ENCODE peak calls at places on chromosomes 2 and 18, in seven cellular contexts. D, G, O, A, J, Q and S are unnamed samples. For H3K27me3 and H3K36me3, the result is how much of the 10 kb centered on the place peaks cover.

GRCh38 chr18:46756559-46757201 is at the start of gene ST8SIA5:
- DNase-seq in O (no peak), D (peak), Q (no peak), A (peak), G (no peak), J (no peak), S (no peak)

GRCh38 chr2:134706587-134707329 is 12.0 kb downstream of the TMEM163 start:
- DNase-seq in G (no peak), J (no peak), O (no peak), Q (peak), D (no peak), A (no peak), S (no peak)

GRCh38 chr2:167939513-167940360 is 307.7 kb downstream of the STK39 start:
- DNase-seq in D (no peak), O (no peak), Q (no peak), J (no peak), A (no peak), G (no peak), S (no peak)

GRCh38 chr2:173982182-173982714 is 17.1 kb upstream of the SP3 start:
- DNase-seq in D (no peak), Q (no peak), A (no peak), J (no peak), G (no peak), O (no peak), S (peak)

GRCh38 chr18:74416124-74416523 is 41.0 kb downstream of the DIPK1C start:
- DNase-seq in J (no peak), A (no peak), G (peak), O (no peak), D (no peak), Q (no peak), S (no peak)

GRCh38 chr18:51151185-51151567 is 46.3 kb downstream of the MEX3C start:
- DNase-seq in Q (no peak), G (no peak), J (no peak), D (no peak), O (no peak), A (no peak), S (no peak)

GRCh38 chr2:239584986-239585385 is 184.2 kb upstream of the HDAC4 start:
- DNase-seq in A (no peak), G (no peak), O (no peak), D (no peak), Q (no peak), J (peak), S (no peak)

GRCh38 chr2:134944975-134945374 is 26.4 kb downstream of the CCNT2 start:
- DNase-seq in D (no peak), Q (no peak), J (no peak), A (no peak), O (no peak), G (no peak), S (no peak)

GRCh38 chr2:218733615-218734021 is 23.0 kb downstream of the TTLL4 start:
- DNase-seq in G (no peak), A (no peak), D (peak), Q (no peak), J (peak), O (no peak), S (peak)

GRCh38 chr2:11850082-11850481 is 103.7 kb downstream of the LPIN1 start:
- DNase-seq in A (no peak), G (no peak), O (no peak), J (no peak), Q (no peak), D (no peak), S (no peak)

GRCh38 chr2:231386446-231386845 is 9.1 kb upstream of the B3GNT7 start:
- DNase-seq in D (no peak), A (no peak), J (no peak), O (no peak), G (no peak), Q (no peak), S (peak)

GRCh38 chr18:7892556-7892955 is 325.4 kb downstream of the PTPRM start:
- DNase-seq in O (no peak), D (no peak), G (no peak), A (no peak), J (no peak), Q (no peak), S (no peak)

GRCh38 chr2:231433990-231434389 is 30.3 kb downstream of the NCL start:
- DNase-seq in J (no peak), Q (no peak), A (no peak), D (no peak), G (no peak), O (no peak), S (no peak)

GRCh38 chr2:88554189-88554588 is 73.1 kb downstream of the EIF2AK3 start:
- DNase-seq in G (no peak), J (no peak), Q (no peak), O (no peak), A (peak), D (no peak), S (peak)

GRCh38 chr2:238274152-238274865 is 14.1 kb downstream of the PER2 start:
- DNase-seq in A (no peak), G (no peak), D (no peak), O (no peak), Q (no peak), J (no peak), S (no peak)

GRCh38 chr2:71664161-71664560 is 210.8 kb downstream of the DYSF start:
- DNase-seq in A (no peak), G (no peak), J (no peak), O (no peak), D (no peak), Q (no peak), S (no peak)

GRCh38 chr2:46645681-46646162 is 166.4 kb downstream of the TMEM247 start:
- DNase-seq in Q (no peak), G (no peak), D (peak), O (no peak), J (no peak), A (peak), S (peak)

GRCh38 chr2:112187805-112188596 is 49.8 kb downstream of the FBLN7 start:
- DNase-seq in D (no peak), G (no peak), J (no peak), O (no peak), A (no peak), Q (peak), S (peak)

GRCh38 chr2:85447222-85447585 is 28.7 kb downstream of the SH2D6 start:
- DNase-seq in G (no peak), J (no peak), A (no peak), Q (no peak), O (no peak), D (no peak), S (no peak)

GRCh38 chr2:96431319-96431718 is 73.8 kb downstream of the NEURL3 start:
- DNase-seq in O (no peak), A (no peak), G (peak), D (peak), Q (no peak), J (no peak), S (peak)

GRCh38 chr2:219060821-219061791 is at the start of gene IHH:
- DNase-seq in G (no peak), Q (no peak), D (no peak), J (no peak), O (peak), A (peak), S (no peak)

GRCh38 chr2:160207271-160207670 is 7.2 kb upstream of the ITGB6 start:
- DNase-seq in D (no peak), O (no peak), Q (no peak), J (no peak), G (no peak), A (no peak), S (peak)

GRCh38 chr2:222931659-222932058 is 70.8 kb downstream of the ACSL3 start:
- DNase-seq in A (no peak), O (no peak), Q (no peak), J (no peak), G (no peak), D (no peak), S (no peak)

GRCh38 chr2:79529636-79530035 is 16.8 kb downstream of the CTNNA2 start:
- DNase-seq in G (no peak), A (no peak), J (no peak), O (no peak), D (no peak), Q (no peak), S (no peak)

GRCh38 chr2:107068069-107068468 is 182.1 kb upstream of the ST6GAL2 start:
- DNase-seq in A (no peak), D (no peak), Q (no peak), G (no peak), O (no peak), J (no peak), S (no peak)

GRCh38 chr2:86280191-86280667 is 57.2 kb downstream of the REEP1 start:
- DNase-seq in J (no peak), O (no peak), Q (no peak), G (no peak), D (no peak), A (no peak), S (no peak)

GRCh38 chr2:73823916-73824523 is 4.7 kb upstream of the STAMBP start:
- DNase-seq in G (no peak), D (no peak), J (no peak), Q (peak), O (peak), A (peak), S (peak)

GRCh38 chr2:165617720-165618119 is 148.2 kb downstream of the CSRNP3 start:
- DNase-seq in D (no peak), A (no peak), G (no peak), Q (no peak), O (no peak), J (no peak), S (no peak)

GRCh38 chr2:135676031-135676430 is 65.6 kb upstream of the UBXN4 start:
- DNase-seq in Q (peak), D (no peak), G (no peak), J (no peak), O (no peak), A (no peak), S (peak)

GRCh38 chr2:59789523-59789922 is 763.9 kb downstream of the BCL11A start:
- DNase-seq in J (no peak), Q (no peak), A (no peak), G (no peak), D (no peak), O (no peak), S (no peak)

GRCh38 chr18:59629894-59630293 is 67.3 kb downstream of the CCBE1 start:
- DNase-seq in G (peak), Q (no peak), O (no peak), J (peak), A (no peak), D (peak), S (no peak)

GRCh38 chr2:64914247-64914646 is 75.0 kb upstream of the SLC1A4 start:
- DNase-seq in J (no peak), D (no peak), O (no peak), Q (no peak), G (no peak), A (no peak), S (no peak)

GRCh38 chr18:35526476-35527120 is 28.8 kb upstream of the INO80C start:
- DNase-seq in A (peak), J (no peak), O (no peak), G (no peak), D (peak), Q (no peak), S (peak)

GRCh38 chr2:162821176-162821575 is 17.4 kb downstream of the KCNH7 start:
- DNase-seq in G (no peak), J (no peak), A (no peak), D (no peak), Q (no peak), O (no peak), S (peak)

GRCh38 chr18:8745355-8746014 is 40.1 kb downstream of the MTCL1 start:
- DNase-seq in A (no peak), G (no peak), Q (no peak), D (no peak), O (no peak), J (no peak), S (no peak)

GRCh38 chr2:127025357-127026062 is 81.4 kb downstream of the BIN1 start:
- DNase-seq in O (peak), Q (peak), J (peak), A (peak), D (peak), G (peak), S (peak)

GRCh38 chr2:199461455-199462166 is 3.9 kb upstream of the SATB2 start:
- DNase-seq in J (no peak), Q (no peak), A (no peak), G (no peak), O (no peak), D (no peak), S (no peak)

GRCh38 chr2:199462167-199462976 is 4.6 kb upstream of the SATB2 start:
- DNase-seq in O (no peak), Q (no peak), D (no peak), J (no peak), A (no peak), G (no peak), S (no peak)

GRCh38 chr2:199463708-199464613 is 6.2 kb upstream of the SATB2 start:
- DNase-seq in G (no peak), Q (no peak), O (no peak), A (no peak), D (no peak), J (no peak), S (no peak)

GRCh38 chr2:199464614-199465352 is 7.0 kb upstream of the SATB2 start:
- DNase-seq in D (no peak), Q (no peak), J (no peak), O (no peak), G (no peak), A (no peak), S (no peak)

DNA sequence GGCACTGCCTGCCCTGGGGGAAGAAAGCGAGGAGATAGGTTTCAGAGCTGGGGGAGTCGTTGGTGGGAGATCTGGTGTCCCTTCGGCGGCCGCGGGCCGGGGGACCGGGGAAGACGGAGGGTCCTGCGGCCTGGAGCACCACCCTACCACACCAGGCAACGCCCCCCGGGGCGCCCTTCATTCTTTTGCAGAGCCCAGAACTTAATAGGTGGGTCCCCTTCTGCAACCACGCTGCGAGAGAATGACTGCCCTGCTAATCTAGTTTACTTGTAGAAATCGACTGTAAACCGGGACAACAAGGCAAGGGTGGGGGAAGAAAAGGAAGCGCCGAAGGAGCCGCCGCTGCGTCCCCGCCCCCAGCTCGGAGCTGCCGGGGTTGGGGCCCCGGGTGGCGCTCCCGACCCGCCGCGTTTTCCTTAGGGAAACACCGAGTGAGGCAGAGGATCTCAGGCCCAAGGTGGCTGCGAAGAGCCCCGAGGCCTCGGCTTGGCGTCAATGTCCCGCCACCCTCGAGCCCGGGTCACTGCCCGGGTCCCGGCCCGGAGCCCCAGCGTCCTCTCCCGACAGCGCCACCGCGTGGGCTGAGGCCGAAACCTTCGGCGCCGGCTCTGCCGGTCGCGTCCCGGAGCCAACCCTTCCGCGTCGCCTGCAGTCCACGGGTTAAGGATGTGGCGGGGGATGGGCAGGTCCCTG is 5.4 kb upstream of the SATB2 start:
- DNase-seq in A (peak), D (peak), G (peak), O (peak), Q (peak), J (no peak), S (no peak)
- H3K27me3 ChIP-seq in A (half or more), D (half or more), G (half or more), O (under half), Q (half or more), J (under half), S (half or more)

GRCh38 chr2:149098722-149099121 is 60.2 kb downstream of the LYPD6B start:
- DNase-seq in J (no peak), Q (peak), O (no peak), A (no peak), D (no peak), G (no peak), S (no peak)

GRCh38 chr2:149100739-149101699 is 62.5 kb downstream of the LYPD6B start:
- DNase-seq in D (no peak), Q (no peak), A (no peak), O (no peak), J (no peak), G (no peak), S (no peak)

GRCh38 chr2:149101818-149102217 is 63.3 kb downstream of the LYPD6B start:
- DNase-seq in O (no peak), G (no peak), J (no peak), Q (no peak), D (no peak), A (no peak), S (peak)

GRCh38 chr2:149094217-149095015 is 55.9 kb downstream of the LYPD6B start:
- DNase-seq in D (no peak), A (no peak), G (no peak), Q (no peak), O (no peak), J (no peak), S (no peak)

GRCh38 chr2:149099298-149099697 is 60.8 kb downstream of the LYPD6B start:
- DNase-seq in A (peak), J (no peak), G (no peak), D (no peak), Q (no peak), O (no peak), S (no peak)
- TF ChIP-seq CTCF in A (no peak), J (no peak), G (no peak), D (no peak), Q (no peak), O (no peak), S (peak)

GRCh38 chr2:9313443-9313842 is 106.8 kb downstream of the ASAP2 start:
- DNase-seq in G (no peak), O (peak), A (no peak), Q (no peak), D (no peak), J (no peak), S (no peak)

GRCh38 chr2:9317559-9317958 is 105.8 kb downstream of the ITGB1BP1 start:
- DNase-seq in G (no peak), Q (no peak), J (no peak), D (no peak), O (no peak), A (no peak), S (no peak)

GRCh38 chr2:9318461-9319337 is 104.6 kb downstream of the ITGB1BP1 start:
- DNase-seq in O (no peak), G (peak), D (peak), J (peak), A (peak), Q (peak), S (no peak)

GRCh38 chr2:9315280-9315847 is 108.0 kb downstream of the ITGB1BP1 start:
- DNase-seq in J (no peak), O (peak), A (no peak), Q (no peak), D (peak), G (no peak), S (peak)

DNA sequence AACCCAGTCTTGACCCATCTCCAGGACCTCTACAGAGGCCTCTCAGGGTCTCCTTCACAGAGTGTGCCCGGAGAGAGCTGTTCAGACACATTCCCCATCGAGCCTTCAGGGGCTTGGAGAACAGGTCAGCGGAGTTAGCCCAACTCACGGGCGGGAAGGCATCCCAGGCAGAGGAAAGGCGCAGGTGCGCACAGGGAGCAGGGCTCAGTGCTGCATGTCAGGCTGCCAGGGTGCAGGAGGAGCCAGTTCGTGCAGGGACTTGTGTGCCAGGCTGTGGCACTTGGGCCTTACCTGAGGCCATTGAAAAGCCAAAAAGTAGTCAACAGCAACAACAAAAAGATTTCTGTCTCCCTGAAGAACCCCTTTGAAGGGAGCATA is 104.0 kb downstream of the ITGB1BP1 start:
- DNase-seq in G (no peak), O (no peak), J (no peak), D (no peak), A (no peak), Q (no peak), S (no peak)
- H3K36me3 ChIP-seq in G (under half), O (under half), J (under half), D (under half), A (under half), Q (under half), S (under half)

GRCh38 chr2:8682719-8683667 is 1.1 kb downstream of the ID2 start:
- DNase-seq in D (peak), O (no peak), A (peak), G (no peak), Q (peak), J (peak), S (peak)
- H3K27me3 ChIP-seq in D (under half), O (under half), A (under half), G (under half), Q (under half), J (under half), S (under half)

DNA sequence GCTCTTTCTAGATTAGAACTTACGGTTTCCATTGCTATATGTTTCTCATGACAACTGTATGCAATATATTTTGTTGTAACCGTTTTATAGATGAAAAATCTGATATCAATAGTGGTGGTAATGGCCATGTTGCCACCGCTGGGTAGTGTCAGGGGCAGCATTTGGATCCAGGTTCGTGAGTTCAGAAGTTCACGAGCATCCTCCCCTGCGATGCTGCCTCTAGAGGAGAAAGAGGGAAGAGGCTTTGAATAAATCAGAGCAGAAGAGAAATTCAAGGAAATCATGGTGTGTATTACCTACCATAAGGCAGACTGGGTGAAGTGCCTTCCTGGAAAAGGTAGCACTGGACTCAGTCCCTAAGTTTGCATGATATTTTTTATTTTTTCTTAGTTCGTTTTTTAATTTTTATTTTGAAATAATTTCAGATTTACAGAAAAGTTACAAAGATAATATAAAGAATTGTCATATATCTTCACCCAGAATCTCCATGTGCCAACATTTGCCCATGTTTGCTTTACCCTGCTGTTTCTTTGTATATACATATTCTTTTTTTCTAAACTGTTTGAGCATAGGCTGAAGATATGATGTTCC is 3.3 kb upstream of the ZBTB7C start:
- DNase-seq in J (no peak), D (peak), O (no peak), A (peak), Q (peak), G (no peak), S (peak)
- TF ChIP-seq CTCF in J (peak), D (peak), O (peak), A (peak), Q (peak), G (peak), S (peak)

DNA sequence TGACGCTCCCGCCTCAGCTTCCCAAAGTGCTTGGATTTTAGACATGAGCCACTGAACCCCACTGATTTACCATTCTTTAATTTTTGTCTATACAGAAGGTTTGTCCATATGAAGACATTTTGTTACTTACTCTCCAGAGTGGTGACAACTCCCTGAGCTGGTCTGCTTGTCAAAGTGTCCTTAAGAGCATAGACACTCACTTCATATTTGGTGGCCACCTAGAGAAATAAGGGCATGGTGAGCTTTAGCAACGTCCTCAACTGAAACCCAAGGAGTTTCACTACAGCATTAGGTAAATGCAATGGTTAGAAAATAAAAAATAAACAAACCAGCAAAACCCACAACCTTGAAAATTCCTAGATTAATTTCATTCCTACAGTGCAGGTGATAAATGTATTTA is 57.8 kb downstream of the FN1 start:
- DNase-seq in Q (no peak), G (no peak), O (no peak), A (no peak), D (no peak), J (no peak), S (no peak)
- H3K36me3 ChIP-seq in Q (half or more), G (half or more), O (under half), A (half or more), D (under half), J (half or more), S (under half)